ENCODE peak calls at places on chromosome 16, in five cellular contexts. V, H, C, Q and R are unnamed samples.
A peak's percentile ranks its signal among the peaks of the same experiment; 100 is the strongest.

GRCh38 chr16:4538386-4539235 is at the start of gene CDIP1:
- DNase-seq in V (peak; percentile 98), H (peak; percentile 99), C (peak; percentile 98), Q (peak; percentile 98), R (peak; percentile 98)

GRCh38 chr16:73176577-73177013 is 128.7 kb upstream of the ZFHX3 start:
- DNase-seq in V (no peak), H (no peak), C (no peak), Q (peak; percentile 92), R (peak; percentile 62)

GRCh38 chr16:12291989-12292759 is 315.6 kb downstream of the SNX29 start:
- DNase-seq in V (no peak), H (no peak), C (no peak), Q (no peak), R (no peak)

GRCh38 chr16:31874354-31875111 is 926 bp downstream of the ZNF267 start:
- DNase-seq in V (no peak), H (no peak), C (no peak), Q (peak; percentile 51), R (no peak)

GRCh38 chr16:85058909-85059308 is 31.3 kb downstream of the KIAA0513 start:
- DNase-seq in V (no peak), H (no peak), C (no peak), Q (no peak), R (no peak)

GRCh38 chr16:49833796-49834195 is 22.1 kb downstream of the ZNF423 start:
- DNase-seq in V (no peak), H (no peak), C (no peak), Q (no peak), R (no peak)

GRCh38 chr16:67926181-67926742 is 5.4 kb downstream of the CTRL start:
- DNase-seq in V (no peak), H (peak; percentile 63), C (no peak), Q (no peak), R (peak; percentile 36)

GRCh38 chr16:9527976-9528375 is 436.5 kb downstream of the HAPSTR1 start:
- DNase-seq in V (no peak), H (no peak), C (no peak), Q (no peak), R (peak; percentile 90)

GRCh38 chr16:68078726-68079615 is 6.2 kb upstream of the NFATC3 start:
- DNase-seq in V (no peak), H (no peak), C (no peak), Q (no peak), R (no peak)

GRCh38 chr16:89949121-89949742 is 677 bp downstream of the DEF8 start:
- DNase-seq in V (no peak), H (no peak), C (no peak), Q (no peak), R (no peak)

GRCh38 chr16:50311134-50311528 is 44.8 kb downstream of the ADCY7 start:
- DNase-seq in V (no peak), H (peak; percentile 20), C (no peak), Q (no peak), R (no peak)

GRCh38 chr16:59878999-59879398 is 1144.9 kb upstream of the GOT2 start:
- DNase-seq in V (no peak), H (no peak), C (no peak), Q (no peak), R (peak; percentile 13)

GRCh38 chr16:53829186-53829747 is 125.3 kb downstream of the FTO start:
- DNase-seq in V (no peak), H (no peak), C (no peak), Q (peak; percentile 25), R (no peak)

GRCh38 chr16:85335584-85336492 is 223.6 kb upstream of the CIBAR2 start:
- DNase-seq in V (no peak), H (no peak), C (no peak), Q (peak; percentile 43), R (no peak)

GRCh38 chr16:86949116-86949515 is 368.1 kb downstream of the C16orf95 start:
- DNase-seq in V (no peak), H (no peak), C (no peak), Q (no peak), R (no peak)

GRCh38 chr16:9906218-9906617 is 276.0 kb downstream of the GRIN2A start:
- DNase-seq in V (no peak), H (no peak), C (no peak), Q (no peak), R (no peak)

GRCh38 chr16:72787519-72788268 is 260.2 kb downstream of the ZFHX3 start:
- DNase-seq in V (no peak), H (peak; percentile 77), C (no peak), Q (peak; percentile 89), R (peak; percentile 76)

GRCh38 chr16:4850211-4850610 is 2.9 kb downstream of the UBN1 start:
- DNase-seq in V (no peak), H (no peak), C (no peak), Q (peak; percentile 25), R (no peak)

GRCh38 chr16:54165912-54166265 is 120.7 kb downstream of the IRX3 start:
- DNase-seq in V (no peak), H (no peak), C (no peak), Q (no peak), R (no peak)

GRCh38 chr16:1929105-1929504 is 10.9 kb upstream of the HS3ST6 start:
- DNase-seq in V (no peak), H (no peak), C (peak; percentile 54), Q (peak; percentile 41), R (no peak)

GRCh38 chr16:69613283-69614154 is 47.8 kb downstream of the NFAT5 start:
- DNase-seq in V (no peak), H (no peak), C (peak; percentile 10), Q (peak; percentile 47), R (no peak)

GRCh38 chr16:31148281-31148728 is 1.6 kb downstream of the PRSS36 start:
- DNase-seq in V (no peak), H (peak; percentile 87), C (no peak), Q (no peak), R (no peak)

GRCh38 chr16:47037396-47037745 is 63.9 kb upstream of the DNAJA2 start:
- DNase-seq in V (peak; percentile 65), H (peak; percentile 28), C (peak; percentile 41), Q (peak; percentile 27), R (no peak)

GRCh38 chr16:78535098-78535497 is 435.6 kb downstream of the WWOX start:
- DNase-seq in V (no peak), H (no peak), C (no peak), Q (no peak), R (no peak)

GRCh38 chr16:67243481-67243880 is 3.8 kb downstream of the FHOD1 start:
- DNase-seq in V (peak; percentile 47), H (no peak), C (no peak), Q (no peak), R (no peak)

GRCh38 chr16:23587726-23588125 is 8.4 kb downstream of the NDUFAB1 start:
- DNase-seq in V (no peak), H (no peak), C (no peak), Q (peak; percentile 77), R (peak; percentile 26)

GRCh38 chr16:86292171-86292775 is 218.1 kb upstream of the FOXF1 start:
- DNase-seq in V (no peak), H (no peak), C (peak; percentile 60), Q (no peak), R (no peak)

GRCh38 chr16:14088155-14088753 is 17.1 kb downstream of the MRTFB start:
- DNase-seq in V (no peak), H (no peak), C (no peak), Q (peak; percentile 44), R (no peak)

GRCh38 chr16:85757341-85757822 is 6.5 kb upstream of the C16orf74 start:
- DNase-seq in V (no peak), H (no peak), C (no peak), Q (no peak), R (no peak)

GRCh38 chr16:86667035-86667434 is 88.7 kb downstream of the FOXL1 start:
- DNase-seq in V (no peak), H (no peak), C (no peak), Q (no peak), R (no peak)

GRCh38 chr16:85622683-85623082 is 9.6 kb downstream of the GSE1 start:
- DNase-seq in V (no peak), H (no peak), C (no peak), Q (no peak), R (no peak)

GRCh38 chr16:85390511-85391174 is 222.5 kb upstream of the GSE1 start:
- DNase-seq in V (peak; percentile 88), H (peak; percentile 62), C (no peak), Q (peak; percentile 95), R (no peak)

GRCh38 chr16:11233727-11234376 is 22.2 kb downstream of the SOCS1 start:
- DNase-seq in V (no peak), H (no peak), C (no peak), Q (no peak), R (peak; percentile 29)
- H3K27ac ChIP-seq in V (no peak overlapping the region), H (peak overlapping the region; percentile 73), C (no peak overlapping the region), Q (no peak overlapping the region), R (no peak overlapping the region)

DNA sequence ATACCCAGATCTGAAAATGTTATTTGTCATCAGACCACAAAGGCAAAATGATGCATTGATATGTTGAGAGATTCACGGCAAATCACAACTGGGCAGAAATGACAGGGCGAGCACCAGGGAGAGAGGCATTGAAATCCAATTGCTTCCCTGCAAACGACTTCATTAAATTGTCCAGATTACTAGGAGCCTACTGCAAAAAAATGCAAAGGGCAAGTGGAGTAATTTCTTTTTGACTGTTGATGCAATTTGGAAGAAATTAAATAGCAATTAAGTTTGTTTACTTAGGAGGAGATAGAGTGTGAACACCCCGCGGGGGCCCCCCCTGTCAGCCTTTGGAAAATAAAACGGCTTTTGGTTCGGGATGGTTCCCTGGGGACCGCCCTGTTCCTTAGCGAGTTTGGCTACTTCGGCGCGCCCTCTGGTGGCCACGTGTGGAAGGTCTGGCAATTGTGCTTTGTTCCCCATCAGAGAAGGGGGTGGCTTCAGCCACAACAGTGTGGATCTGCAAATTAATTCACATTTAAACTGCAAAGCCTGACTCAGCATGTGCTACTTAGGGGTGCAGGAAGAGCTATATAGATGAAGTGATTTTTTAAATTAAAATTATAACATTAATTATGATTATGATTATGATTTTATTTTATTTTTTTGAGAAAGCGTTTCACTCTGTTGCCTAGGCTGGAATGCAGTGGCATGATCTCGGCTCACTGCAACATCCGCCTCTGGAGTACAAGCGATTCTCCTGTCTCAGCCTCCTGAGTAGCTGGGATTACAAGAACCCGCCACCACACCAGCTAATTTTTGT is 14.5 kb upstream of the TMC7 start:
- DNase-seq in V (peak; percentile 86), H (peak; percentile 87), C (peak; percentile 88), Q (peak; percentile 83), R (peak; percentile 78)
- H3K4me3 ChIP-seq in V (peak overlapping the region; percentile 23), H (peak overlapping the region; percentile 34), C (peak overlapping the region; percentile 29), Q (peak overlapping the region; percentile 11), R (no peak overlapping the region)

DNA sequence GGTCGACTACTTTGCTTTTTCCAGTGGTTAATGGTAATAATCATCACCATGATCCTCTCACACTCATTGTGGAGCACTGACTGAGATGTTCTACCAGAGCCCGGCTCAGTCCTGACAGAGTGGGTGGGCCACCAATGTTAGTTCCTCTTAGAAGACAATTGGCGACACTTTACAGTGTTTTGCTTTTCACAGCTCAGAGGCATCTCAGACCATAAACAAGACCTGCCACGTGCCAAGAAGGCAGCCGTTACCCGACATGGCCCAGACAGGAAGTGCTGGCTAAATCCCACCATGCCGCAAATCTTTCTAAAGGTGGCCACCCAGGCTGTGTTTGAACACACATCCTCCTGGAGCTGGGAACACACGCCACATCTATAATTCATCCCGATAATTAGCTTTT is 103.7 kb downstream of the XYLT1 start:
- DNase-seq in V (no peak), H (no peak), C (no peak), Q (no peak), R (no peak)
- H3K27ac ChIP-seq in V (no peak overlapping the region), H (peak overlapping the region; percentile 6), C (no peak overlapping the region), Q (no peak overlapping the region), R (no peak overlapping the region)

DNA sequence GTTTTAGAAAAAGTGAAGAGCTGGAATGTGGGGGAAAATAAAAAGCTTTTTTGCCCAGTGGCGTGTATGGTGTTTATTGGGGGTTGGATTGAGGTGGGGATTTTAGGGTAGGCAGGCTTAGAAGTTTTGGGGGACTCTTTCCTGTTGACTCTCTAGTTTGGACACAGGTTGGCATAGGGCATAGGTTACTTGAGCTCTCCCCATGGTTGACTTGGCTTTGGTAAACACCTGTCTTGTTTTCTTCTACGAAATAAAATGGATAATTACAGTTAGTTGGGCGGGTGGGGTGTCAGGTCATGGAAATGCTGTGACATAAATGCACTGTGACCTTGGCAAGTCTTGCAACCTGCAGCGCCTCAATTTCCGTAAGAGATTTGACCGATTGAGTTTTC is 680 bp upstream of the TAOK2 start:
- DNase-seq in V (no peak), H (no peak), C (no peak), Q (no peak), R (no peak)
- H3K4me3 ChIP-seq in V (peak overlapping the region; percentile 79), H (peak overlapping the region; percentile 82), C (no peak overlapping the region), Q (no peak overlapping the region), R (peak overlapping the region; percentile 15)